ENCODE peak calls at places on chromosomes 13 and 19, in six cellular contexts. I is NT2/D1, R is right lobe of liver, C is left lung, E is K562, S is left ventricle myocardium inferior. V is an unnamed sample.

GRCh38 chr13:29484236-29484635 is 111.3 kb downstream of the SLC7A1 start:
- DNase-seq in C (no peak), R (no peak), S (no peak), I (no peak), E (no peak), V (no peak)

GRCh38 chr13:99339736-99340392 is 32.7 kb upstream of the GPR183 start:
- DNase-seq in R (no peak), C (no peak), S (no peak), I (no peak), E (peak; percentile 69), V (no peak)

GRCh38 chr19:388691-389090 is 20.3 kb downstream of the C2CD4C start:
- DNase-seq in R (no peak), E (no peak), C (no peak), I (no peak), S (no peak), V (no peak)

GRCh38 chr19:49113762-49114629 is at the start of gene LIN7B:
- DNase-seq in R (peak; percentile 69), S (peak; percentile 71), I (no peak), C (peak; percentile 57), E (peak; percentile 83), V (no peak)

GRCh38 chr13:28753208-28753892 is 34.6 kb upstream of the SLC46A3 start:
- DNase-seq in S (peak; percentile 21), I (peak; percentile 54), R (peak; percentile 52), C (peak; percentile 71), E (no peak), V (peak; percentile 55)

GRCh38 chr19:55472463-55472862 is 4.0 kb upstream of the ZNF628 start:
- DNase-seq in S (no peak), R (no peak), I (no peak), E (no peak), C (no peak), V (no peak)

GRCh38 chr19:58547323-58548312 is 3.8 kb downstream of the TRIM28 start:
- DNase-seq in C (no peak), R (no peak), E (no peak), S (no peak), I (no peak), V (no peak)

GRCh38 chr19:32809254-32809653 is 60.3 kb downstream of the SLC7A9 start:
- DNase-seq in C (no peak), R (no peak), E (no peak), S (no peak), I (no peak), V (no peak)

GRCh38 chr13:102038787-102039186 is 363.1 kb downstream of the FGF14 start:
- DNase-seq in R (no peak), S (no peak), I (no peak), E (no peak), C (no peak), V (no peak)

GRCh38 chr13:27924529-27925141 is 4.8 kb downstream of the PDX1 start:
- DNase-seq in E (no peak), C (no peak), I (no peak), S (no peak), R (no peak), V (no peak)

GRCh38 chr19:46226438-46226973 is 3.0 kb upstream of the IGFL1 start:
- DNase-seq in S (peak; percentile 22), R (no peak), E (no peak), I (no peak), C (no peak), V (no peak)

GRCh38 chr13:94415484-94415883 is 64.0 kb downstream of the DCT start:
- DNase-seq in C (no peak), I (no peak), R (no peak), S (no peak), E (no peak), V (no peak)

GRCh38 chr19:40533508-40533907 is 43.2 kb upstream of the SHKBP1 start:
- DNase-seq in C (no peak), R (no peak), S (no peak), I (no peak), E (no peak), V (no peak)

GRCh38 chr19:34732548-34733255 is 1.3 kb upstream of the ZNF181 start:
- DNase-seq in R (no peak), I (no peak), E (peak; percentile 67), S (no peak), C (no peak), V (no peak)

GRCh38 chr19:47444388-47444821 is 25.1 kb upstream of the MEIS3 start:
- DNase-seq in C (no peak), R (no peak), S (no peak), E (peak; percentile 47), I (no peak), V (no peak)

GRCh38 chr13:48273346-48273745 is 30.2 kb upstream of the RB1 start:
- DNase-seq in I (no peak), R (no peak), S (no peak), C (no peak), E (no peak), V (no peak)

GRCh38 chr13:26837997-26838396 is 77.4 kb upstream of the GPR12 start:
- DNase-seq in E (no peak), R (no peak), S (peak; percentile 18), C (no peak), I (no peak), V (no peak)

DNA sequence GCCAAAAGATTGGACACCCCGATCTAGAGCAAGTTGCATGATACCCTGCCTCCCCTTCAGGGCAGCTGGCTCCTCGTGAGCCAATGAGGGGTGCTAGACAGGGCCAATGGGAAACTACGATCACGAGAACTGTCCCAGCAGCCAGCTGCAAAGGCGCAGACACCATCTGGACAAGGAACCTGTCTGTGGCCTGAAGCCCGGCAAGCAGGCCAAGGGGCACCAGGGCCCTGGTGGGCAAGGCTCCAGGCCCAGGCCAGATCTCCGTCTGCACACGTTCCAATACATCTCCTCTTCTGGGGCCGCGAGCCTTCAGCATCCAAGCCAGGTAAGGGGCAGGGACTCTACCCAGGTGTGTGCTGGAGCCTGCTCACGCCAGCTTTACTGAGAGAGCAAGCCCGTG is 20.2 kb downstream of the MED26 start:
- DNase-seq in I (no peak), E (no peak), S (no peak), C (no peak), R (no peak), V (no peak)
- H3K4me1 ChIP-seq in I (peaks cover 9% of the 10 kb centered on the region), E (peaks cover 27% of the 10 kb centered on the region), S (peaks cover 95% of the 10 kb centered on the region), C (peaks cover 5% of the 10 kb centered on the region), R (no peaks in the 10 kb centered on the region), V (peaks cover 29% of the 10 kb centered on the region)

DNA sequence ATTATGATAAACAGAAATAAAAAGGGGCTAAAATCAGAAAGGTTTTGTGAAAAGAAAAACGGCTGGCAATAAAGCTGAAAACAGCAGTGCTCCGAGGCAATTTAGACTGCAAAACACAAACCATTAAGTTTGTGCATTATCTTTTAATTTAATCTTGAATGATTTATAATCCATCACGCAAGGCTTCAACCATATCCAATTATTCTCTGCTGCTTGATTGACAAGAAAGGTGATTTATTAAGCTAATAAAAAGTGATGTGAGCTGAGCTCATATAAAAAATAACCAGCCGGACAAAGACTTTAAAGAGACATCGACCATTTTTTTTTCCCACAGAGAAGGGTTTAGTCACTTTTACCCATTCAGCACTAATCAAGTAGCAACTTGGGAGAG is 33.6 kb downstream of the TSHZ3 start:
- DNase-seq in S (no peak), E (no peak), C (no peak), I (no peak), R (no peak), V (no peak)
- H3K4me1 ChIP-seq in S (peaks cover 52% of the 10 kb centered on the region), E (no peaks in the 10 kb centered on the region), C (no peaks in the 10 kb centered on the region), I (peaks cover 3% of the 10 kb centered on the region), R (no peaks in the 10 kb centered on the region), V (no peaks in the 10 kb centered on the region)

DNA sequence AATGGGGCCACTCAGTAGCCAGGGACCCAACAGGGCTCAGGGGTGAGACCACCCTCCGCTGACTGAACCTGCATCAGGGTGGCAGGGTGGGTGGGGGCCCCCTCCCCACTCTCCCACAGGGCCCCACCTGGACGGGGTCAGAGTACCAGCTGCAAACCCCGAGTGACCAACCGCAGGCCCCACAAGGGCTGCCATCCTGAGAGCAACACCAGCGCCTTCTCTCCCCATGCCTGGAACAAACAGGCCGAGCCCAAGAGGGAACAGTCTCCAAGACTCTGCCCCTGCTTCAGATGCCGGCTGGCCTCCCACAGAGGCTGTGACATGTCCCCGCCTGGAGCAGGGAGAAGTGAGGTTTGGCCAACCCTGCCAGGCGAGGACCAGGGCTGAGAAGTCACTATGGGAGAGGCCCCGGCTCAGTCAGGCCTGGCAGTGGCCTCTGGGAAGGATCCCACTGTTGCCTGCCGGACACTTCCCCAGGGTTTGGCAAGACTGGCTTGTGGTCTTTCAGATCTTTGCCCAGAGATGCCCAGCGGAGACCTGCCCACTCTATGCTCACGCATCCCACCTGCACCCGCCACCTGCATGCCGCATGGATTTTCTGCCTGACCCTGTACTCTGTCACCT is 27.2 kb downstream of the MPND start:
- DNase-seq in R (peak; percentile 47), S (no peak), C (no peak), E (no peak), I (no peak), V (no peak)
- H3K4me1 ChIP-seq in R (no peaks in the 10 kb centered on the region), S (peaks cover 89% of the 10 kb centered on the region), C (peaks cover 51% of the 10 kb centered on the region), E (peaks cover 93% of the 10 kb centered on the region), I (peaks cover 47% of the 10 kb centered on the region), V (peaks cover 49% of the 10 kb centered on the region)

GRCh38 chr19:4517451-4518057 is 732 bp downstream of the PLIN4 start:
- DNase-seq in S (no peak), E (no peak), C (no peak), R (no peak), I (no peak), V (no peak)

GRCh38 chr19:4516939-4517300 is 1.4 kb downstream of the PLIN4 start:
- DNase-seq in I (no peak), C (no peak), S (peak; percentile 54), R (peak; percentile 76), E (no peak), V (no peak)

GRCh38 chr19:4519172-4519496 is 848 bp upstream of the PLIN4 start:
- DNase-seq in R (no peak), I (no peak), E (no peak), C (no peak), S (no peak), V (no peak)

GRCh38 chr19:4519521-4520277 is 1.4 kb upstream of the PLIN4 start:
- DNase-seq in R (no peak), C (no peak), E (no peak), I (no peak), S (peak; percentile 66), V (no peak)

GRCh38 chr19:4518345-4519171 is at the start of gene PLIN4:
- DNase-seq in R (peak; percentile 95), S (peak; percentile 85), I (no peak), C (no peak), E (no peak), V (no peak)
- H3K4me1 ChIP-seq in R (no peaks in the 10 kb centered on the region), S (peaks cover 56% of the 10 kb centered on the region), I (peaks cover 7% of the 10 kb centered on the region), C (no peaks in the 10 kb centered on the region), E (peaks cover 30% of the 10 kb centered on the region), V (peaks cover 21% of the 10 kb centered on the region)

GRCh38 chr19:4580961-4581380 is 21.5 kb upstream of the SEMA6B start:
- DNase-seq in C (no peak), I (no peak), S (no peak), R (no peak), E (no peak), V (no peak)

GRCh38 chr19:4581381-4582111 is 22.1 kb upstream of the SEMA6B start:
- DNase-seq in S (no peak), R (no peak), C (no peak), E (peak; percentile 76), I (no peak), V (no peak)

GRCh38 chr19:4578552-4579248 is 19.2 kb upstream of the SEMA6B start:
- DNase-seq in S (no peak), R (no peak), C (no peak), I (no peak), E (no peak), V (no peak)

GRCh38 chr19:4579389-4579788 is 19.9 kb upstream of the SEMA6B start:
- DNase-seq in C (no peak), E (no peak), R (no peak), I (no peak), S (no peak), V (no peak)

GRCh38 chr19:4580021-4580901 is 20.8 kb upstream of the SEMA6B start:
- DNase-seq in C (no peak), S (no peak), R (no peak), I (no peak), E (no peak), V (no peak)
- H3K4me1 ChIP-seq in C (peaks cover 7% of the 10 kb centered on the region), S (peaks cover 34% of the 10 kb centered on the region), R (no peaks in the 10 kb centered on the region), I (peaks cover 37% of the 10 kb centered on the region), E (peaks cover 64% of the 10 kb centered on the region), V (no peaks in the 10 kb centered on the region)

V was measured in thoracic aorta.